ENCODE peak calls at places on chromosomes 11 and 22, in seven cellular contexts. M, L, Z, X, P, I and W are unnamed samples. For H3K9me3, the result is how much of the 10 kb centered on the place peaks cover.

GRCh38 chr11:117792241-117792640 is 4.8 kb downstream of the DSCAML1 start:
- DNase-seq in I (no peak), X (no peak), P (no peak), Z (no peak), M (no peak), L (no peak), W (no peak)

GRCh38 chr22:46618667-46619066 is 1.5 kb upstream of the GRAMD4 start:
- DNase-seq in X (no peak), M (no peak), I (no peak), P (no peak), L (no peak), Z (no peak), W (no peak)

GRCh38 chr22:18999416-18999815 is 63.3 kb upstream of the PRODH start:
- DNase-seq in M (no peak), P (no peak), Z (no peak), X (no peak), L (no peak), I (no peak), W (no peak)

GRCh38 chr11:69005183-69005630 is 7.8 kb downstream of the MRGPRF start:
- DNase-seq in P (peak), Z (no peak), I (no peak), M (no peak), X (peak), L (no peak), W (no peak)

GRCh38 chr22:34592341-34592740 is 473.6 kb upstream of the ISX start:
- DNase-seq in X (no peak), L (no peak), M (no peak), Z (no peak), P (no peak), I (no peak), W (no peak)

GRCh38 chr11:26028294-26028954 is 303.5 kb upstream of the ANO3 start:
- DNase-seq in I (no peak), X (no peak), L (no peak), M (peak), Z (no peak), P (no peak), W (no peak)

GRCh38 chr11:69501891-69502860 is 20.7 kb downstream of the LINC01488 start:
- DNase-seq in X (no peak), Z (no peak), L (no peak), M (no peak), I (no peak), P (no peak), W (no peak)

GRCh38 chr11:1873048-1873812 is 18.5 kb downstream of the PRR33 start:
- DNase-seq in P (no peak), M (peak), I (no peak), Z (peak), L (no peak), X (no peak), W (no peak)

GRCh38 chr11:45252134-45252856 is 33.8 kb downstream of the SYT13 start:
- DNase-seq in X (peak), M (peak), Z (no peak), P (no peak), I (no peak), L (peak), W (peak)

GRCh38 chr11:707817-708420 is 1.9 kb downstream of the EPS8L2 start:
- DNase-seq in Z (no peak), P (no peak), M (no peak), X (no peak), L (no peak), I (no peak), W (no peak)

GRCh38 chr11:65589444-65590239 is 6.0 kb downstream of the KCNK7 start:
- DNase-seq in Z (no peak), M (no peak), P (no peak), L (no peak), I (no peak), X (no peak), W (no peak)

GRCh38 chr22:23832226-23833016 is 6.4 kb downstream of the DERL3 start:
- DNase-seq in M (no peak), P (no peak), I (no peak), L (no peak), X (no peak), Z (peak), W (no peak)

GRCh38 chr22:50403701-50404101 is 60.6 kb downstream of the PPP6R2 start:
- DNase-seq in M (no peak), P (peak), Z (peak), X (no peak), I (peak), L (no peak), W (no peak)

GRCh38 chr11:1742371-1742770 is 8.0 kb downstream of the IFITM10 start:
- DNase-seq in M (no peak), I (no peak), Z (no peak), P (no peak), L (no peak), X (no peak), W (no peak)

GRCh38 chr11:67354314-67355022 is 1.1 kb upstream of the POLD4 start:
- DNase-seq in I (peak), P (no peak), Z (peak), L (no peak), X (no peak), M (peak), W (no peak)

GRCh38 chr22:36817429-36817783 is 571 bp upstream of the PVALB start:
- DNase-seq in M (no peak), P (no peak), I (no peak), L (no peak), X (no peak), Z (no peak), W (no peak)

GRCh38 chr22:37462983-37463382 is 23.2 kb downstream of the MFNG start:
- DNase-seq in Z (no peak), X (peak), I (no peak), M (peak), P (no peak), L (no peak), W (no peak)

GRCh38 chr22:38757464-38757757 is 1.6 kb upstream of the SUN2 start:
- DNase-seq in P (no peak), X (no peak), M (no peak), I (no peak), L (no peak), Z (no peak), W (no peak)

DNA sequence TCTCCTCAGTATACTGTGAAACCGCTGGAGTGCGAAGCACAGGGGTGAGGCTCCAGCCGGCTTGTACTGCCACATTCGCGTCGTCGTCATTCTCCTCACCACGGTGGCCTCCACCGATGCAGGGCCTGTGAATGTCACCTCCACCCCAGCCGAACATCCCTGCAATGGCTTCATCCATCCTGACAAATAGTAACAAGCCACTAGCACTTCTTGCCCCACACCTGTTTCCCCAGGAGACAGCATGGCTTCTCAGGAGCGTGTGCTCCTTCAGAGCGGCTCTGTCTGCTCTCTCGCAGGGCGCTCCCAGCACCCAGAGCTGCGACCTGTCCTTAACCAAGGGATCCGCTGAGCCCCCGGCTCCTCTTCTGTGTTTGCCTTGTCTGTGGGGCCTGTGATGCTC is 1165.4 kb downstream of the TBC1D22A start:
- DNase-seq in X (no peak), Z (no peak), I (no peak), L (no peak), M (no peak), P (no peak), W (no peak)
- H3K9me3 ChIP-seq in X (under half), Z (under half), I (under half), L (under half), M (under half), P (under half), W (under half)

DNA sequence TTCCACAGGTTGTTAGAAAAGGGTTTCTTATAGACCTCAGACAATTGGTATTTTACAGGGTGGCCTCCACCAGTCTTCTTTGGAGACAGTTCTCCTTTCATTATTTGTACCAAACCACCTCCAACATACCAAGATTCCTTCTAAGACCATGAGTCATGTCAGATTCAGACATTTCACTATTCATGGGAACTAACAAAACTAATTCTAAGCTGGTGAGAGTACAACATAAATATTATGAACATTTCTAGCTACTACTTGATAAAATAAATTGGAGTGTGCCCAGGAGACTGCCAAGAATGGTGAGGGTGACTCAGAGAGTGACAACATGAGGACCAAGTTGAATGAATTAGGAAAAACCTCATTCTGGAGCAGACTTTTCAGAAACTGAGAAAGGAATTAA is 494.6 kb upstream of the LRRC4C start:
- DNase-seq in M (peak), P (no peak), X (no peak), L (no peak), I (no peak), Z (no peak), W (no peak)
- H3K9me3 ChIP-seq in M (under half), P (under half), X (under half), L (under half), I (under half), Z (under half), W (under half)

GRCh38 chr11:127202105-127202504 is 201.5 kb upstream of the KIRREL3 start:
- DNase-seq in M (no peak), P (no peak), I (no peak), X (no peak), L (no peak), Z (no peak), W (no peak)

DNA sequence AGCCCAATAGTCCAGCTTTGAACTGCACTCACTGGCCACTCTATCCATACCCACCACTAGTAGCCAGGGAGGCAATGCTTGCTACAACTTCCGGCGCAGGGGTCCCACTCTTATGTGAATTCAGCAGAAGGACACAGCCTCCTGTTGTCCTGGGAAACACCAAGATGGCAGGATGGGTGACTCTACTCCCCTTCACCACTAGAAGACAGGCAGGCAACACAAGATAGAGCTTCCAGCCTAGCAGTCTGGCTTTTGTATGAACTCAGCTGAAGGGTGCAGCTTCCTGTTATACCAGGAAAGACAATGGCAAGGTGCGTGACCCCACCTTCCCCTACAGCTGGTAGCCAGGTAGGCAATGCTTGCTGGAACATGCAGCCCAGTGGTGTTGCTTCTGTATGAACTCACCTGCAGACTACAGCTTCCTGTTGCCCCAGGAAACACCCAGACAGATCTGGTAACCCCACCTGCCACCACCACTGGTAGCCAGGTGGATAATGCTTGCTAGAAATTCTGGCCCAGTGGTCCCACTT is 205.2 kb upstream of the KIRREL3 start:
- DNase-seq in I (no peak), M (no peak), P (no peak), L (no peak), Z (no peak), X (no peak), W (no peak)
- H3K9me3 ChIP-seq in I (under half), M (under half), P (under half), L (under half), Z (under half), X (under half), W (under half)

DNA sequence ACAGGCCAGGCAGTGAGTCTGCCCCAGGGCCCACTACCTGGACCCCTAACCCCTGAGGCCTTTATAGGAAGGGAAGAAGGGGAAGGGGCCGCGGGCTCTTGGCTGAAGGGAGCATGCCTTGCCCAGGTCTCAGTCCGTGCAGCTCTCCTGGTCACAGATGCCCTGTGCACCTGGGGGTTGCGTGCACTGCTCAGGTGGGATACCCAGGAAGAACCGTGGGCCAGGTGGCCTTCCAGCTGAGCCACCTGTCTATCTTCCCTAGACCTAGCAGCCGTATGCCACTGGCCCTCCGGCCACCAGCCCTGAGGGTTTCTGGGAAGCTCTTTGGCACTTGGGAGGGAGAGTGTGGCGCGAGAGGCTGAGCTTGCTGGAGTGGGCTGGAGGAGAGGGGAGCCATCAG is 1178.6 kb downstream of the BRD1 start:
- DNase-seq in L (no peak), I (no peak), M (no peak), X (no peak), P (no peak), Z (no peak), W (no peak)
- H3K9me3 ChIP-seq in L (under half), I (under half), M (under half), X (under half), P (under half), Z (under half), W (under half)

DNA sequence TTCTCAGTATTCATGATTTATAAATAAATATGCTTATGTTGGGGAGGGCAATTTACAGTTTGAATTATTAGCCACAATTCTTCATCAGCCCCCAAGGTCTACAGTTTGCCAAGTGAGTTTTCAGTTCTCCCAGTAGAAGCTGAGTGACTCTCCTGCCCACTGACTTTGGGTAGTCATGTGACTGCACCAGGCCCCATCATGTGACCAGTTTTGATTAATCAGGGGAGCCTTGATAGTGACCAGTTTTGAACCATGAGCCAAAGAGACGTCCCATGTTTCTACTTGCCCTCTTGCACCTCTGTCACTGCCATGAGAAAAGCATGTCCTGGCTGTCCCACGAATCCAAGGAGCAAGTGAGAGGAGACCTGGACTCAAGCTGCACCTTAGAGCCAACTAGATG is 32.5 kb downstream of the SYN3 start:
- DNase-seq in Z (no peak), M (no peak), P (no peak), I (no peak), L (no peak), X (no peak), W (no peak)
- H3K9me3 ChIP-seq in Z (under half), M (under half), P (under half), I (under half), L (under half), X (under half), W (under half)

DNA sequence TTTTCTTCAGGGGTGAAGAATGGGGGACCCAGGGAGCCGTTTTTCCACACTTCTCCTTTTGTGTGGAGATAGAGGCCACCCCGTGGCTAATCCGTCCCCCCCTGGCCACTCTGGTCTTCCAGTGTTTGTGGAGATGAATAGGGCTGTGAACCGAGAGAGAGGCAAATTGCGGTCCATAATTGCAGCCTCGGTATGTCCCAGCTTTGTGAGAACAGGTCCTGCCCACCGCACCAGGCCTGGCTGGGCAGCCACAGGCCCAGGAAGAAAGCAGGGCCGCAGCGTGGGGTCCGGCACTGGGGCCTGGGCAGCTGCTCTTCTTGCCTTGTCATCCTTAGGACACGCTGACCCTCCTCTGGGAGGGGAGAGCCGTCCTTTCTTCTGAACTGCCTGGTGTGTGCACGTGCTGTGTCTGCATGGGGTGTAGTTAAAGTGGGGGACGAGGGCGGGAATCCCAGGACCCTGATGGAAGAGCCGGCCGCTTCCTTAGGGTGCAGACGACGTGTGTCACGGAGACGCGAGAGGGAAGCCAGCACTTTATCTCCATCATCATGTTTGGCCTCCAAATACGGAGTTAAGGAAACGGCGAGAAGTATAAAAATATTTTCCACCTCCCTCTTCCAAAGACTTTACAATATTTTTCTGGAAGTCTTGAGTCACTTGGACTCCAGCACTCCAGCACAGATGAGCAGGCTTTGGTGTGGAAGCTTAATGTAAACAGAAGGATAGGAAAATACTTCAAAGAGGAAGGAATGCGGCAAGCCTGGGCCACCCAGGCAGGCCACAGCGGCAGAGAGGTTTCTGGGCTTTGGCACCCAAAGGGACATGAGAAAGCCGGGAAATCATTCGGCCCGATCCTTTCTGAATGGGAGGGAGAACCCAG is 1248.4 kb downstream of the BRD1 start:
- DNase-seq in I (no peak), M (no peak), Z (no peak), L (no peak), X (no peak), P (no peak), W (no peak)
- H3K9me3 ChIP-seq in I (under half), M (under half), Z (under half), L (under half), X (under half), P (under half), W (under half)

DNA sequence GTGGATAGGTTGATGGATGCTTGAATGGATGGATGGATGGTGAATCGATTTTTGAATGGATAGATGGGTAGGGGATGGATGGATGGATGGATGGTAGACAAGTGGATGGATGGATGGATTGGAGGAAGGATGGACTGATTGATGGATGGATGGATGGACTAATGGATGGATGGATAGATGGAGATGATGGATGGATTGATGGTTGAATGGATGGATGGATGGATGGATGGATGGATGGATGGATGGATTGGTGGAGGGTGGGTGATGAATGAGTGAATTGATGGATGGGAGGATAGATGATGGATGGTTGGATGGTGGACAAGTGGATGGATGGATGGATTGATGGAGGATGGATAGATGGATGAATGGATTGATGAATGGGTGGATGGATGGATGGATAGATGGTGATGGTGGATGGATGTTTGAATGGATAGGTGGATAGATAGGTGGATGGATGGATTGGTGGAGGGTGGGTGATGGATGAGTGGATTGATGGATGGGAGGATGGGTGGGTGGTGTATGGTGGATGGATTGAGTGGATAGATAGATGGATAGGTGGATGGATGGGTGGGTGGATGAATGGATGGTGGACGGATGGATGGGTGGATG is 1140.9 kb downstream of the BRD1 start:
- DNase-seq in I (no peak), Z (no peak), X (no peak), M (no peak), L (no peak), P (no peak), W (no peak)
- H3K9me3 ChIP-seq in I (under half), Z (under half), X (under half), M (under half), L (under half), P (under half), W (under half)